ENCODE peak calls at places on chromosomes 13 and 19, in six cellular contexts. L is CD4-positive, alpha-beta memory T cell; I is CD8-positive, alpha-beta T cell; F is right lobe of liver; W is breast epithelium; S is HCT116. Y is an unnamed sample. For H3K36me3, the result is how much of the 10 kb centered on the place peaks cover.

GRCh38 chr13:91158015-91158390 is 189.5 kb upstream of the MIR17HG start:
- DNase-seq in L (no peak), I (no peak), F (no peak), W (no peak), S (no peak), Y (no peak)

GRCh38 chr19:33703438-33703750 is 81.6 kb downstream of the CHST8 start:
- DNase-seq in L (no peak), I (no peak), F (no peak), W (no peak), S (no peak), Y (no peak)

GRCh38 chr13:50208826-50209335 is 193.6 kb downstream of the KCNRG start:
- DNase-seq in L (no peak), I (no peak), F (peak), W (no peak), S (no peak), Y (no peak)

GRCh38 chr13:39257642-39258041 is 219.4 kb downstream of the NHLRC3 start:
- DNase-seq in L (no peak), I (no peak), F (no peak), W (no peak), S (no peak), Y (no peak)

GRCh38 chr19:12974301-12975220 is 5.2 kb downstream of the DAND5 start:
- DNase-seq in L (no peak), I (no peak), F (no peak), W (no peak), S (no peak), Y (no peak)

GRCh38 chr19:44990459-44990858 is 10.8 kb upstream of the RELB start:
- DNase-seq in L (no peak), I (no peak), F (no peak), W (no peak), S (no peak), Y (no peak)

GRCh38 chr19:12156254-12157058 is at the start of gene ZNF625:
- DNase-seq in L (no peak), I (peak), F (peak), W (peak), S (no peak), Y (no peak)

GRCh38 chr13:107095876-107096275 is 527.9 kb upstream of the ARGLU1 start:
- DNase-seq in L (no peak), I (no peak), F (no peak), W (no peak), S (no peak), Y (no peak)

GRCh38 chr19:16146112-16146511 is 2.6 kb downstream of the HSH2D start:
- DNase-seq in L (no peak), I (no peak), F (no peak), W (no peak), S (no peak), Y (no peak)

GRCh38 chr19:30379841-30380610 is 7.8 kb downstream of the ZNF536 start:
- DNase-seq in L (no peak), I (no peak), F (no peak), W (no peak), S (no peak), Y (no peak)

GRCh38 chr19:17721821-17722220 is 2.5 kb downstream of the MAP1S start:
- DNase-seq in L (no peak), I (no peak), F (peak), W (no peak), S (no peak), Y (no peak)

GRCh38 chr13:33229446-33230177 is 55.9 kb downstream of the STARD13 start:
- DNase-seq in L (no peak), I (no peak), F (no peak), W (no peak), S (no peak), Y (no peak)

GRCh38 chr13:48908381-48909087 is 67.2 kb upstream of the FNDC3A start:
- DNase-seq in L (no peak), I (no peak), F (no peak), W (no peak), S (no peak), Y (no peak)

GRCh38 chr13:101178394-101178793 is 237.9 kb downstream of the NALCN start:
- DNase-seq in L (no peak), I (no peak), F (no peak), W (no peak), S (no peak), Y (no peak)

GRCh38 chr13:112007191-112007590 is 59.8 kb upstream of the SOX1 start:
- DNase-seq in L (no peak), I (no peak), F (no peak), W (no peak), S (no peak), Y (no peak)

GRCh38 chr13:49731766-49732165 is 40.5 kb upstream of the EBPL start:
- DNase-seq in L (no peak), I (no peak), F (no peak), W (no peak), S (no peak), Y (no peak)

GRCh38 chr13:110811008-110811720 is 97.7 kb downstream of the ING1 start:
- DNase-seq in L (no peak), I (no peak), F (no peak), W (no peak), S (no peak), Y (no peak)

GRCh38 chr13:94813920-94814500 is 101.7 kb upstream of the SOX21 start:
- DNase-seq in L (no peak), I (no peak), F (no peak), W (no peak), S (no peak), Y (no peak)

GRCh38 chr19:42311612-42312160 is 1.4 kb upstream of the TMEM145 start:
- DNase-seq in L (no peak), I (no peak), F (no peak), W (no peak), S (no peak), Y (no peak)

GRCh38 chr19:17347877-17348276 is 10.5 kb downstream of the GTPBP3 start:
- DNase-seq in L (no peak), I (no peak), F (no peak), W (no peak), S (no peak), Y (no peak)

GRCh38 chr13:30158774-30159445 is 148.4 kb downstream of the KATNAL1 start:
- DNase-seq in L (no peak), I (no peak), F (no peak), W (peak), S (no peak), Y (no peak)

GRCh38 chr19:8686549-8686948 is 12.0 kb downstream of the ACTL9 start:
- DNase-seq in L (no peak), I (no peak), F (no peak), W (no peak), S (no peak), Y (no peak)

GRCh38 chr19:31350693-31351211 is 1.5 kb upstream of the TSHZ3 start:
- DNase-seq in L (no peak), I (no peak), F (peak), W (no peak), S (no peak), Y (no peak)

GRCh38 chr13:83221813-83222241 is 660.4 kb downstream of the SLITRK1 start:
- DNase-seq in L (no peak), I (no peak), F (no peak), W (no peak), S (no peak), Y (no peak)

GRCh38 chr13:30679483-30680330 is 55.6 kb upstream of the ALOX5AP start:
- DNase-seq in L (peak), I (peak), F (peak), W (no peak), S (no peak), Y (no peak)

GRCh38 chr19:55341191-55342043 is 1.7 kb downstream of the KMT5C start:
- DNase-seq in L (peak), I (no peak), F (peak), W (peak), S (peak), Y (no peak)

GRCh38 chr13:42707596-42707995 is 73.8 kb upstream of the FAM216B start:
- DNase-seq in L (no peak), I (no peak), F (no peak), W (no peak), S (no peak), Y (peak)

GRCh38 chr19:18464646-18465045 is 26.7 kb upstream of the ISYNA1 start:
- DNase-seq in L (no peak), I (no peak), F (peak), W (peak), S (no peak), Y (no peak)

GRCh38 chr13:23984541-23984940 is 87.2 kb upstream of the C1QTNF9B start:
- DNase-seq in L (no peak), I (no peak), F (no peak), W (peak), S (no peak), Y (no peak)

GRCh38 chr19:16470541-16470910 is 1.2 kb downstream of the EPS15L1 start:
- DNase-seq in L (no peak), I (no peak), F (no peak), W (no peak), S (no peak), Y (no peak)

GRCh38 chr19:4712771-4713170 is 10.9 kb downstream of the DPP9 start:
- DNase-seq in L (no peak), I (no peak), F (no peak), W (no peak), S (no peak), Y (no peak)
- H3K36me3 ChIP-seq in L (under half), I (under half), F (under half), W (under half), S (half or more), Y (under half)

GRCh38 chr13:20150561-20150960 is 10.3 kb downstream of the GJA3 start:
- DNase-seq in L (no peak), I (no peak), F (no peak), W (no peak), S (no peak), Y (no peak)

GRCh38 chr13:20151016-20151415 is 9.8 kb downstream of the GJA3 start:
- DNase-seq in L (no peak), I (no peak), F (no peak), W (no peak), S (no peak), Y (no peak)

GRCh38 chr13:20146381-20146780 is 14.5 kb downstream of the GJA3 start:
- DNase-seq in L (no peak), I (no peak), F (no peak), W (no peak), S (no peak), Y (no peak)

GRCh38 chr13:20149762-20150161 is 11.1 kb downstream of the GJA3 start:
- DNase-seq in L (no peak), I (no peak), F (no peak), W (no peak), S (no peak), Y (no peak)

GRCh38 chr13:20148501-20149183 is 12.2 kb downstream of the GJA3 start:
- DNase-seq in L (no peak), I (no peak), F (no peak), W (no peak), S (no peak), Y (no peak)
- H3K27ac ChIP-seq in L (no peak), I (no peak), F (no peak), W (no peak), S (no peak), Y (no peak)

GRCh38 chr19:43966079-43966694 is 15.2 kb downstream of the ZNF221 start:
- DNase-seq in L (no peak), I (no peak), F (no peak), W (no peak), S (no peak), Y (no peak)
- H3K36me3 ChIP-seq in L (under half), I (under half), F (under half), W (under half), S (under half), Y (under half)

GRCh38 chr13:82002693-82003092 is 1661.8 kb upstream of the SPRY2 start:
- DNase-seq in L (no peak), I (no peak), F (no peak), W (no peak), S (no peak), Y (no peak)
- H3K27ac ChIP-seq in L (no peak), I (no peak), F (no peak), W (no peak), S (no peak), Y (no peak)

GRCh38 chr19:2114821-2115220 is 18.1 kb downstream of the IZUMO4 start:
- DNase-seq in L (no peak), I (no peak), F (no peak), W (no peak), S (no peak), Y (no peak)

GRCh38 chr19:2115324-2115723 is 18.6 kb downstream of the IZUMO4 start:
- DNase-seq in L (no peak), I (no peak), F (no peak), W (no peak), S (no peak), Y (no peak)

GRCh38 chr19:2114218-2114617 is 17.5 kb downstream of the IZUMO4 start:
- DNase-seq in L (no peak), I (no peak), F (no peak), W (no peak), S (no peak), Y (no peak)

GRCh38 chr19:2112516-2113320 is 16.0 kb downstream of the IZUMO4 start:
- DNase-seq in L (no peak), I (no peak), F (no peak), W (no peak), S (no peak), Y (no peak)

DNA sequence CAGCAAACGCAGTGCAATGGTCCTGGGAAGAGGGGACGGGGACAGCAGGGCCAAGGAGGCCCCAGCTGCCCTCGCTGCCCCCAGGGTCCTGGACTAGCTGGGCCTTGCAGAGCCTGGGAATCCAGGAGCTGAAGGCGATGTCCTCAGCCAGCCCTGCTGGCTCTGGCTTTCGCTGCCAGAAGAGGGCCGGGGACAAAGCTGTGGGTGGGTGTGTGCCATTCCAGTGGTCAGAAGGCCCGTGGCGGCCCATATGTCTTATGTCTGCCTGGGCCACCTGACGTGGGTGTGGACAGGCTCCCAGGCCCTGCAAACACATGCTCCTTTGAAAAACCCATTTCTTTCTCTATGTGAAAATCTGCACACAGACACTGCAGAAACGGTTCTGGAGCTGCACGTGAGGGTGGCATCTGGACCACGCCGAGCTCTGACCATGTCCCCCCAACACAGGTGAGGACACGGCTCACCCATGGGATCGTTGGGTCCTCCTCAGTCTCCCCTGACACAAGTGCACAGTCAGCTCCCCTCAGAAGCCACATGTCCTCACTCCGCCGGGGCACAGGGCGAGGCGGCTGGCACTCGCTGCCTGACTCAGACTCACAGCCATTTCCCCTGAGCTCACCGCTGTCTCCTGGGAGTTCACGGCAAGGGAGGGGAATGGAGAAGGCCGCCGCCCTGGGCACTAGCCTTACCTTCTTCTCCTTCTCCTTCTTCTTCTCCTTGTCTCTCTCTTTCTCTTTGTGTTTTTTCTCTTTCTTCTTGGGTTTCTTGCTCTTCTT is 16.9 kb downstream of the IZUMO4 start:
- DNase-seq in L (no peak), I (no peak), F (no peak), W (no peak), S (no peak), Y (no peak)
- H3K36me3 ChIP-seq in L (half or more), I (half or more), F (under half), W (under half), S (under half), Y (half or more)

DNA sequence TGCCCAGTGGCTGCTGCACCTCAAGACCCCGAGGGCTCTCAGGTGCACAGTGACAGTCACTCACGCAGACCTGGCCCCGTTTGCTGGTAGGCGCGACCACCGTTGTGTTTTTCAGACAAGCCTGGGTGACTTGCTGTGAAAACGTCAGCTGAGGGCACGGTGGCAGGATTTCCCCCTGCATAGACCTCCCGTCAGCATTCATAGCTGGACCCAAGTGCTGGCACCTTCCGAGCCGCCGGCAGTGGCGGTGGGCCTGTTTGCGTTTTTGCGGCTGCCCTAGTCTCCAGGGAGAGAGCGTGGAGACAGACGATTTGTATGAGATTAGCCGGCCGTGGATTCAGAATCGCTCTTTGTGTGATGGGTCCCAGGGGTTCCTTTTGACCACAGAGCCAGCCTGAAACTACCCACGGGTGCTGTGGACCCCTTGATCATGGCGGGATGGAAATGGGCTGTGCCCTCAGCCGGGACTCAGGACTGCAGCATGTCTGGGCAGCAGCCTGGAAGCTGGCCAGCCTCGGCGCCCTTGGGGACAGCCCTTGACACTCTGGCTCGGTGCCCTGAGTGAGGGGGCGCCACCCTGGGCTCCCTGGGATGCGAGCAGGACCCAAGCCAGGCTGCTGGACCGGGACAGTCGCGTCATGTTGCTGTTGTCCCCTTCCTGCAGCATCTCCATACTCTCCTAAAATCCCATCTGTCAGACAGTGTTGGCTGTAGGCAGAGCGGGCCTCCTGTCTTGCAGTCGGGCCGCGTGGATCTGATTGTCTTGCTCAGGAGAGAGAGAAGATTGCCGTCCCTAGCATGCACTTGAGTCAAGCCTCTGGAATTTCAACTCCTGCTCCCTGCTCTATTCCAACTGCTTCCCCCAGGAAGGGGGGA is 8.6 kb downstream of the KDM4B start:
- DNase-seq in L (no peak), I (no peak), F (no peak), W (no peak), S (no peak), Y (no peak)
- H3K27ac ChIP-seq in L (no peak), I (no peak), F (peak), W (peak), S (peak), Y (no peak)

DNA sequence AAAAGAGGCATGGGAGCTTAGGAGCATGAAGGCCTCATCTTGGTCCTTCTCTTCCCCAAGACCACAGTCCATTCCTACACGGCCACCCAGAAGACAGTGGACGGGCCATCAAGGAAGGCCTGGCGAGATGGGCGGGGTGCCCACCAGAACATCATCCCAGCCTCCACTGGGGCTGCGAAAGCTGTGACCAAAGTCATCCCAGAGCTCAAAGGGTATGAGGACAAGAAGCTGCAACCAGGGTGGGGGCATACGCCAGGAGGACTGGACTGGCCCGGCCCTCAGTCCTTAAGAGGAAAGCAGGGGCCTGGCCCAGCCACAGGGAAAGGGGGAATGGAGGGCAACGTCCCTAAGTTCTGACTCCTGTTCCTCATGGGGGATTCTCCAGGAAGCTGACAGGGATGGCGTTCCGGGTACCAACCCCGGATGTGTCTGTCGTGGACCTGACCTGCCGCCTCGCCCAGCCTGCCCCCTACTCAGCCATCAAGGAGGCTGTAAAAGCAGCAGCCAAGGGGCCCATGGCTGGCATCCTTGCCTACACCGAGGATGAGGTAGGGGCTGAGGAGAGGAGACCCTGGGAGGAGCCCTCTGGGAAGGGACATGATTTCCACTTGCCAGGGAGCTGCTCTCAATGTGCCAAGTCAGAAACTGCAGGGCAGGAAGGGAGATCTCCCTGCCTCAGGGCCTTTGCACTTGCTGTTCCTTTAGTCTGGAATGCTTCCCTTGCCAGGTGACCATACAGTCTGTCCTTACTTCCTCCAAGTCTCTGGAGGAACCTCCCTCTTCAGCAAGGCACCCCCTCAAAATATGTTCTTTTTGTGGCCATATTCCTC is 1.9 kb upstream of the TMEM147 start:
- DNase-seq in L (no peak), I (no peak), F (no peak), W (no peak), S (no peak), Y (no peak)
- H3K36me3 ChIP-seq in L (under half), I (under half), F (under half), W (under half), S (under half), Y (under half)

Y was measured in SK-N-MC.